ENCODE peak calls at places on chromosomes 16 and 17, in five cellular contexts. Z is Peyer's patch, P is heart right ventricle, I is A673, D is mammary epithelial cell. E is an unnamed sample.

GRCh38 chr16:22008215-22009142 is 568 bp downstream of the MOSMO start:
- DNase-seq in D (no peak), P (peak; percentile 40), I (no peak), Z (peak; percentile 20), E (no peak)

GRCh38 chr17:63039342-63039741 is 73.3 kb downstream of the TANC2 start:
- DNase-seq in P (no peak), I (no peak), Z (no peak), D (no peak), E (no peak)

GRCh38 chr17:979539-980405 is at the start of gene NXN:
- DNase-seq in Z (peak; percentile 89), D (peak; percentile 71), P (peak; percentile 94), I (peak; percentile 74), E (peak; percentile 89)

GRCh38 chr17:59513934-59514841 is 51.2 kb upstream of the DHX40 start:
- DNase-seq in D (peak; percentile 43), Z (peak; percentile 50), I (peak; percentile 97), P (peak; percentile 75), E (peak; percentile 82)

GRCh38 chr16:28289106-28289505 is 3.2 kb upstream of the SBK1 start:
- DNase-seq in P (no peak), Z (no peak), I (no peak), D (no peak), E (no peak)

GRCh38 chr16:54203851-54204505 is 82.6 kb downstream of the IRX3 start:
- DNase-seq in Z (no peak), D (no peak), P (no peak), I (no peak), E (no peak)

GRCh38 chr17:1705004-1705403 is 5.2 kb downstream of the TLCD2 start:
- DNase-seq in I (no peak), Z (no peak), D (no peak), P (no peak), E (no peak)

GRCh38 chr17:72118588-72119279 is 2.1 kb upstream of the SOX9 start:
- DNase-seq in Z (no peak), P (peak; percentile 36), I (peak; percentile 87), D (peak; percentile 84), E (peak; percentile 52)

GRCh38 chr17:32486091-32486700 is 597 bp upstream of the CDK5R1 start:
- DNase-seq in I (peak; percentile 80), P (peak; percentile 76), Z (peak; percentile 67), D (peak; percentile 73), E (peak; percentile 74)

GRCh38 chr17:48528153-48528912 is 2.5 kb downstream of the HOXB1 start:
- DNase-seq in P (no peak), D (no peak), Z (no peak), I (no peak), E (no peak)

GRCh38 chr16:84780977-84781376 is 38.8 kb upstream of the CRISPLD2 start:
- DNase-seq in Z (no peak), I (no peak), D (no peak), P (no peak), E (no peak)

GRCh38 chr16:85586360-85587145 is 26.6 kb upstream of the GSE1 start:
- DNase-seq in I (no peak), D (no peak), P (peak; percentile 59), Z (no peak), E (peak; percentile 37)

GRCh38 chr17:35793257-35793656 is 2.2 kb downstream of the MMP28 start:
- DNase-seq in I (no peak), P (no peak), Z (no peak), D (peak; percentile 36), E (no peak)

GRCh38 chr17:37399404-37399803 is 7.2 kb downstream of the ACACA start:
- DNase-seq in D (peak; percentile 48), Z (no peak), P (no peak), I (no peak), E (no peak)

GRCh38 chr17:60767744-60768308 is 90.2 kb downstream of the BCAS3 start:
- DNase-seq in P (no peak), Z (no peak), D (no peak), I (no peak), E (no peak)

GRCh38 chr16:82031116-82032084 is 3.7 kb upstream of the HSD17B2 start:
- DNase-seq in P (no peak), D (peak; percentile 65), Z (no peak), I (peak; percentile 77), E (no peak)

GRCh38 chr16:6160303-6160702 is 1062.7 kb upstream of the EEF2KMT start:
- DNase-seq in I (no peak), Z (no peak), D (no peak), P (no peak), E (no peak)

GRCh38 chr16:48133455-48134226 is 22.2 kb downstream of the ABCC12 start:
- DNase-seq in D (no peak), P (no peak), Z (no peak), I (no peak), E (no peak)

GRCh38 chr17:49146620-49147306 is 14.2 kb downstream of the B4GALNT2 start:
- DNase-seq in I (peak; percentile 66), D (peak; percentile 97), Z (no peak), P (no peak), E (no peak)

GRCh38 chr16:84044108-84044488 is 1.5 kb upstream of the SLC38A8 start:
- DNase-seq in I (no peak), D (no peak), P (no peak), Z (no peak), E (no peak)

GRCh38 chr16:10465821-10466220 is 80.0 kb downstream of the ATF7IP2 start:
- DNase-seq in I (no peak), Z (no peak), D (no peak), P (no peak), E (no peak)

GRCh38 chr17:11618861-11619566 is 20.7 kb downstream of the DNAH9 start:
- DNase-seq in D (peak; percentile 21), Z (no peak), P (no peak), I (no peak), E (no peak)

GRCh38 chr17:40290629-40291296 is 3.1 kb downstream of the CDC6 start:
- DNase-seq in I (peak; percentile 64), Z (peak; percentile 44), D (peak; percentile 88), P (no peak), E (no peak)

GRCh38 chr16:84885024-84885910 is 65.5 kb downstream of the CRISPLD2 start:
- DNase-seq in Z (no peak), D (peak; percentile 60), I (no peak), P (no peak), E (peak; percentile 44)

GRCh38 chr17:46949291-46950174 is 26.6 kb downstream of the GOSR2 start:
- DNase-seq in P (no peak), D (peak; percentile 59), Z (no peak), I (no peak), E (no peak)

GRCh38 chr17:37605813-37606505 is 3.3 kb downstream of the SYNRG start:
- DNase-seq in I (no peak), D (no peak), P (no peak), Z (peak; percentile 68), E (no peak)

GRCh38 chr16:30896203-30896889 is at the start of gene CTF1:
- DNase-seq in P (peak; percentile 79), Z (no peak), D (peak; percentile 52), I (peak; percentile 71), E (peak; percentile 83)

GRCh38 chr16:70661918-70662641 is 15.7 kb downstream of the IL34 start:
- DNase-seq in P (no peak), I (no peak), Z (no peak), D (no peak), E (no peak)

GRCh38 chr17:42133461-42134041 is 10.9 kb downstream of the HSPB9 start:
- DNase-seq in Z (peak; percentile 92), D (peak; percentile 19), P (no peak), I (no peak), E (no peak)

GRCh38 chr17:79923974-79924638 is 84.9 kb upstream of the CBX4 start:
- DNase-seq in Z (no peak), P (no peak), D (no peak), I (peak; percentile 71), E (no peak)
- H3K4me1 ChIP-seq in Z (peaks cover 52% of the 10 kb centered on the region), P (peaks cover 18% of the 10 kb centered on the region), D (peaks cover 22% of the 10 kb centered on the region), I (peaks cover 7% of the 10 kb centered on the region), E (peaks cover 19% of the 10 kb centered on the region)

GRCh38 chr17:29881256-29881655 is 48.8 kb downstream of the SSH2 start:
- DNase-seq in D (no peak), P (no peak), Z (no peak), I (no peak), E (no peak)
- H3K27me3 ChIP-seq in D (no peaks in the 10 kb centered on the region), P (no peaks in the 10 kb centered on the region), Z (no peaks in the 10 kb centered on the region), I (no peaks in the 10 kb centered on the region), E (no peaks in the 10 kb centered on the region)

DNA sequence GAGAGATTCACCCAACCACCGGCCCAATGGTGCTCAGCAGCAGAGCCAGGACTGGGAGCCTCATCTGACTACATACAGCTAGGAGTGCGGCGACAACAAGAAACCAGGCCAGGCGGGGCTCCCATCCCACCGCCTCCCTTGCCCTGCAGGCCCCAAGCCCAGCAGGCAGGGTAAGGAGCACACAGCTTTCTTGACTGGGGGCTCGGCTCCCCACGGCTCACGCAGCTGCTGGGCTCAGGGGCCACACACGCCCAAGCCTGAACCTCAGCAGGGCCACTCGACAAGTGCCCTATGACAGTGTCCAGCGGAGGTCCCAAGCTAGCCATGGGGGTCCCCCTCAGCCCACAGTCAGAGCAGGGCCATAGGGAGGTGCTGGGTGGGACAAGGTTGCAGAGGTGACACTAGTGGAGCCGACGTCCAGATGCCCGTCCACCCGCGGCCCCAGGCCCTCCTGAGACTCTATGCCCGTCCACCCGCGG is 13.7 kb downstream of the PIEZO1 start:
- DNase-seq in Z (no peak), I (no peak), P (peak; percentile 9), D (no peak), E (no peak)
- H3K4me3 ChIP-seq in Z (no peak overlapping the region), I (peak overlapping the region; percentile 29), P (no peak overlapping the region), D (peak overlapping the region; percentile 30), E (peak overlapping the region; percentile 43)

GRCh38 chr16:67249178-67249759 is 490 bp downstream of the SLC9A5 start:
- DNase-seq in P (no peak), Z (no peak), D (no peak), I (no peak), E (no peak)

GRCh38 chr16:67247698-67248400 is 568 bp upstream of the FHOD1 start:
- DNase-seq in Z (no peak), I (peak; percentile 57), D (no peak), P (no peak), E (no peak)

GRCh38 chr16:67246945-67247697 is at the start of gene FHOD1:
- DNase-seq in D (peak; percentile 94), P (peak; percentile 99), Z (peak; percentile 98), I (peak; percentile 98), E (peak; percentile 99)

GRCh38 chr16:67249762-67250327 is 1.1 kb downstream of the SLC9A5 start:
- DNase-seq in Z (no peak), P (no peak), D (no peak), I (no peak), E (no peak)

GRCh38 chr16:67248401-67249177 is at the start of gene SLC9A5:
- DNase-seq in P (peak; percentile 57), I (no peak), Z (no peak), D (no peak), E (peak; percentile 32)
- H3K4me1 ChIP-seq in P (peaks cover 50% of the 10 kb centered on the region), I (peaks cover 50% of the 10 kb centered on the region), Z (peaks cover 43% of the 10 kb centered on the region), D (peaks cover 44% of the 10 kb centered on the region), E (peaks cover 60% of the 10 kb centered on the region)

GRCh38 chr16:29745126-29745852 is 501 bp downstream of the C16orf54 start:
- DNase-seq in Z (peak; percentile 63), P (no peak), I (no peak), D (no peak), E (peak; percentile 20)
- H3K27me3 ChIP-seq in Z (no peaks in the 10 kb centered on the region), P (no peaks in the 10 kb centered on the region), I (no peaks in the 10 kb centered on the region), D (no peaks in the 10 kb centered on the region), E (peaks cover 31% of the 10 kb centered on the region)

GRCh38 chr17:57946798-57947358 is 8.3 kb downstream of the CUEDC1 start:
- DNase-seq in I (no peak), D (peak; percentile 69), Z (peak; percentile 57), P (peak; percentile 32), E (no peak)
- H3K4me3 ChIP-seq in I (peak overlapping the region; percentile 5), D (no peak overlapping the region), Z (peak overlapping the region; percentile 8), P (peak overlapping the region; percentile 35), E (peak overlapping the region; percentile 64)

E was measured in left ventricle myocardium inferior.